ENCODE peak calls at places on chromosomes 11 and 22, in four cellular contexts. X, W, M and Y are unnamed samples.

GRCh38 chr11:17683378-17684161 is 35.8 kb upstream of the MYOD1 start:
- DNase-seq in X (no peak), W (no peak), M (no peak), Y (no peak)

GRCh38 chr22:44214764-44215163 is 34.0 kb downstream of the PARVG start:
- DNase-seq in X (no peak), W (no peak), M (no peak), Y (no peak)

GRCh38 chr11:114193730-114194674 is 102.2 kb upstream of the NNMT start:
- DNase-seq in X (no peak), W (no peak), M (no peak), Y (no peak)

GRCh38 chr22:29032584-29032983 is 29.0 kb downstream of the C22orf31 start:
- DNase-seq in X (no peak), W (no peak), M (peak), Y (no peak)

GRCh38 chr11:30487200-30487898 is 98.8 kb downstream of the MPPED2 start:
- DNase-seq in X (no peak), W (no peak), M (no peak), Y (no peak)

GRCh38 chr11:108927791-108928545 is 263.1 kb downstream of the DDX10 start:
- DNase-seq in X (no peak), W (no peak), M (no peak), Y (no peak)

GRCh38 chr11:11036185-11037161 is 178.6 kb upstream of the ZBED5 start:
- DNase-seq in X (no peak), W (no peak), M (peak), Y (no peak)

GRCh38 chr22:21937821-21938070 is 14.9 kb downstream of the PPM1F start:
- DNase-seq in X (no peak), W (no peak), M (no peak), Y (no peak)

GRCh38 chr11:75667268-75667830 is 1.5 kb downstream of the MAP6 start:
- DNase-seq in X (no peak), W (no peak), M (no peak), Y (no peak)

GRCh38 chr22:45036154-45036553 is 26.3 kb upstream of the PHF21B start:
- DNase-seq in X (no peak), W (no peak), M (peak), Y (no peak)

GRCh38 chr11:36774603-36775002 is 176.6 kb upstream of the RAG2 start:
- DNase-seq in X (no peak), W (no peak), M (no peak), Y (no peak)

GRCh38 chr11:10990160-10990559 is 132.3 kb upstream of the ZBED5 start:
- DNase-seq in X (no peak), W (no peak), M (no peak), Y (no peak)

GRCh38 chr22:30253205-30253852 is 6.8 kb upstream of the LIF start:
- DNase-seq in X (no peak), W (peak), M (no peak), Y (no peak)

GRCh38 chr11:13152264-13152663 is 125.3 kb upstream of the BMAL1 start:
- DNase-seq in X (no peak), W (no peak), M (no peak), Y (no peak)

GRCh38 chr22:49541451-49542230 is 286.0 kb downstream of the BRD1 start:
- DNase-seq in X (no peak), W (no peak), M (no peak), Y (no peak)

GRCh38 chr11:60937144-60937527 is 12.9 kb downstream of the TMEM132A start:
- DNase-seq in X (no peak), W (no peak), M (no peak), Y (no peak)

GRCh38 chr11:130808541-130808940 is 107.7 kb downstream of the SNX19 start:
- DNase-seq in X (no peak), W (no peak), M (no peak), Y (no peak)

GRCh38 chr11:61791737-61792309 is 576 bp downstream of the TMEM258 start:
- DNase-seq in X (no peak), W (peak), M (peak), Y (no peak)

GRCh38 chr11:776459-777287 is 614 bp downstream of the GATD1 start:
- DNase-seq in X (no peak), W (no peak), M (no peak), Y (no peak)

GRCh38 chr22:37852418-37852817 is 3.2 kb downstream of the EIF3L start:
- DNase-seq in X (no peak), W (no peak), M (no peak), Y (no peak)

GRCh38 chr22:24170189-24170588 is 11.1 kb upstream of the SUSD2 start:
- DNase-seq in X (no peak), W (no peak), M (no peak), Y (no peak)

GRCh38 chr11:115712296-115712695 is 208.1 kb upstream of the CADM1 start:
- DNase-seq in X (no peak), W (no peak), M (peak), Y (no peak)

GRCh38 chr11:36578458-36578857 is 10.7 kb downstream of the RAG1 start:
- DNase-seq in X (no peak), W (no peak), M (no peak), Y (no peak)

GRCh38 chr11:131465746-131466145 is 95.3 kb downstream of the NTM start:
- DNase-seq in X (no peak), W (no peak), M (no peak), Y (no peak)

GRCh38 chr22:26585104-26585790 is 4.7 kb downstream of the TPST2 start:
- DNase-seq in X (no peak), W (no peak), M (no peak), Y (no peak)

GRCh38 chr11:78801161-78801884 is 226.7 kb upstream of the NARS2 start:
- DNase-seq in X (no peak), W (no peak), M (no peak), Y (no peak)

GRCh38 chr11:65613091-65613928 is 711 bp downstream of the MAP3K11 start:
- DNase-seq in X (no peak), W (no peak), M (no peak), Y (no peak)

GRCh38 chr22:20571078-20571503 is 63.7 kb downstream of the MED15 start:
- DNase-seq in X (no peak), W (no peak), M (no peak), Y (no peak)

GRCh38 chr22:17786435-17787158 is 12.3 kb upstream of the BID start:
- DNase-seq in X (no peak), W (no peak), M (no peak), Y (no peak)

GRCh38 chr11:110712643-110713468 is 619 bp upstream of the ARHGAP20 start:
- DNase-seq in X (no peak), W (no peak), M (peak), Y (no peak)

GRCh38 chr11:16252373-16252772 is 104.0 kb downstream of the SOX6 start:
- DNase-seq in X (no peak), W (no peak), M (no peak), Y (no peak)

GRCh38 chr11:68890490-68891231 is 13.0 kb downstream of the MRPL21 start:
- DNase-seq in X (no peak), W (no peak), M (no peak), Y (no peak)